ENCODE peak calls at places on chromosomes 5 and 9, in six cellular contexts. G is GM23248, O is cerebellar cortex, H is left ventricle myocardium inferior, W is lower lobe of right lung, Z is COR-L47. D is an unnamed sample.

GRCh38 chr9:116837038-116837998 is 150.2 kb downstream of the TRIM32 start:
- DNase-seq in W (no peak), Z (peak; percentile 5), O (no peak), G (no peak), H (no peak), D (no peak)

GRCh38 chr9:70602364-70603019 is 188.0 kb upstream of the KLF9 start:
- DNase-seq in O (peak; percentile 96), W (no peak), Z (peak; percentile 59), H (no peak), G (peak; percentile 89), D (peak; percentile 74)

GRCh38 chr5:173029499-173029921 is 26.6 kb upstream of the CREBRF start:
- DNase-seq in O (no peak), G (no peak), H (no peak), Z (no peak), W (no peak), D (no peak)

GRCh38 chr5:4212981-4213819 is 617.6 kb downstream of the IRX1 start:
- DNase-seq in O (no peak), H (no peak), W (no peak), G (no peak), Z (no peak), D (no peak)

GRCh38 chr5:32531885-32532520 is 53.4 kb upstream of the SUB1 start:
- DNase-seq in G (peak; percentile 85), O (no peak), W (no peak), H (no peak), Z (peak; percentile 69), D (no peak)

GRCh38 chr9:75461188-75461587 is 372.9 kb downstream of the OSTF1 start:
- DNase-seq in O (no peak), W (no peak), H (no peak), G (no peak), Z (no peak), D (no peak)

GRCh38 chr5:79011219-79011836 is 26.2 kb upstream of the ARSB start:
- DNase-seq in O (no peak), Z (no peak), W (no peak), G (peak; percentile 73), H (no peak), D (peak; percentile 64)

GRCh38 chr9:113131689-113132151 is 19.1 kb upstream of the SLC31A2 start:
- DNase-seq in Z (no peak), G (peak; percentile 41), O (no peak), W (no peak), H (no peak), D (peak; percentile 25)

GRCh38 chr5:109041319-109041718 is 293.6 kb downstream of the FER start:
- DNase-seq in G (no peak), W (no peak), H (no peak), O (no peak), Z (no peak), D (no peak)

GRCh38 chr5:140262839-140263238 is 40.1 kb downstream of the PFDN1 start:
- DNase-seq in Z (peak; percentile 6), O (no peak), H (no peak), G (no peak), W (no peak), D (no peak)

GRCh38 chr5:103889500-103890209 is 327.1 kb upstream of the NUDT12 start:
- DNase-seq in O (no peak), W (no peak), G (no peak), H (no peak), Z (no peak), D (no peak)

GRCh38 chr5:159650803-159651202 is 265.5 kb upstream of the ADRA1B start:
- DNase-seq in G (no peak), W (no peak), O (no peak), H (no peak), Z (no peak), D (no peak)

GRCh38 chr9:122463828-122464632 is 13.7 kb downstream of the OR1J1 start:
- DNase-seq in Z (peak; percentile 82), W (no peak), O (no peak), H (no peak), G (no peak), D (no peak)

GRCh38 chr9:130668196-130668595 is 3.8 kb downstream of the PRDM12 start:
- DNase-seq in Z (no peak), W (no peak), H (no peak), O (no peak), G (no peak), D (no peak)

GRCh38 chr5:55923177-55923872 is 71.4 kb downstream of the IL6ST start:
- DNase-seq in Z (no peak), G (peak; percentile 61), O (no peak), W (no peak), H (peak; percentile 28), D (peak; percentile 40)

GRCh38 chr5:16852251-16853005 is 83.7 kb downstream of the MYO10 start:
- DNase-seq in G (no peak), W (no peak), H (no peak), Z (no peak), O (no peak), D (no peak)

GRCh38 chr5:138724470-138725146 is 28.6 kb upstream of the CTNNA1 start:
- DNase-seq in Z (no peak), W (peak; percentile 71), H (peak; percentile 43), G (peak; percentile 70), O (no peak), D (peak; percentile 24)

GRCh38 chr9:113876806-113877236 is 712 bp downstream of the ZNF618 start:
- DNase-seq in G (peak; percentile 72), O (peak; percentile 25), H (no peak), W (no peak), Z (no peak), D (no peak)